ENCODE peak calls at places on chromosomes 2 and 18, in four cellular contexts. One of them, this sample, is unnamed.

GRCh38 chr2:2828774-2829368 is 497.8 kb upstream of the MYT1L start:
- DNase-seq in esophagus squamous epithelium: no peak
- DNase-seq in fibroblast of pulmonary artery: peak
- DNase-seq in adrenal gland: no peak
- DNase-seq in this sample: no peak

GRCh38 chr2:228771306-228771705 is 499.8 kb downstream of the PID1 start:
- DNase-seq in esophagus squamous epithelium: no peak
- DNase-seq in fibroblast of pulmonary artery: no peak
- DNase-seq in adrenal gland: no peak
- DNase-seq in this sample: no peak

GRCh38 chr2:181672255-181673008 is 7.9 kb downstream of the NEUROD1 start:
- DNase-seq in esophagus squamous epithelium: no peak
- DNase-seq in fibroblast of pulmonary artery: no peak
- DNase-seq in adrenal gland: no peak
- DNase-seq in this sample: no peak

GRCh38 chr2:220353897-220354296 is 726.5 kb downstream of the SLC4A3 start:
- DNase-seq in esophagus squamous epithelium: no peak
- DNase-seq in fibroblast of pulmonary artery: no peak
- DNase-seq in adrenal gland: no peak
- DNase-seq in this sample: no peak

GRCh38 chr2:128362889-128363228 is 44.2 kb upstream of the HS6ST1 start:
- DNase-seq in esophagus squamous epithelium: no peak
- DNase-seq in fibroblast of pulmonary artery: peak
- DNase-seq in adrenal gland: no peak
- DNase-seq in this sample: peak

GRCh38 chr18:24735504-24736243 is 275.2 kb downstream of the HRH4 start:
- DNase-seq in esophagus squamous epithelium: no peak
- DNase-seq in fibroblast of pulmonary artery: no peak
- DNase-seq in adrenal gland: no peak
- DNase-seq in this sample: no peak

GRCh38 chr2:111617804-111618576 is 266.0 kb downstream of the ANAPC1 start:
- DNase-seq in esophagus squamous epithelium: no peak
- DNase-seq in fibroblast of pulmonary artery: no peak
- DNase-seq in adrenal gland: peak
- DNase-seq in this sample: no peak

GRCh38 chr2:125398738-125399473 is 1257.1 kb upstream of the GYPC start:
- DNase-seq in esophagus squamous epithelium: no peak
- DNase-seq in fibroblast of pulmonary artery: no peak
- DNase-seq in adrenal gland: no peak
- DNase-seq in this sample: no peak

GRCh38 chr18:35753306-35753910 is 171.9 kb downstream of the GALNT1 start:
- DNase-seq in esophagus squamous epithelium: no peak
- DNase-seq in fibroblast of pulmonary artery: no peak
- DNase-seq in adrenal gland: no peak
- DNase-seq in this sample: no peak

GRCh38 chr2:20180676-20181648 is 44.0 kb downstream of the SDC1 start:
- DNase-seq in esophagus squamous epithelium: no peak
- DNase-seq in fibroblast of pulmonary artery: no peak
- DNase-seq in adrenal gland: no peak
- DNase-seq in this sample: no peak

GRCh38 chr2:44250376-44250775 is 24.9 kb upstream of the SLC3A1 start:
- DNase-seq in esophagus squamous epithelium: no peak
- DNase-seq in fibroblast of pulmonary artery: no peak
- DNase-seq in adrenal gland: no peak
- DNase-seq in this sample: no peak

GRCh38 chr2:241224851-241225438 is 36.5 kb downstream of the ANO7 start:
- DNase-seq in esophagus squamous epithelium: no peak
- DNase-seq in fibroblast of pulmonary artery: peak
- DNase-seq in adrenal gland: no peak
- DNase-seq in this sample: no peak

GRCh38 chr2:23721454-23721826 is 205.5 kb downstream of the ATAD2B start:
- DNase-seq in esophagus squamous epithelium: no peak
- DNase-seq in fibroblast of pulmonary artery: no peak
- DNase-seq in adrenal gland: no peak
- DNase-seq in this sample: no peak

GRCh38 chr2:219551863-219552381 is 8.1 kb downstream of the TMEM198 start:
- DNase-seq in esophagus squamous epithelium: no peak
- DNase-seq in fibroblast of pulmonary artery: no peak
- DNase-seq in adrenal gland: no peak
- DNase-seq in this sample: no peak

GRCh38 chr2:202494300-202494699 is 118.2 kb downstream of the BMPR2 start:
- DNase-seq in esophagus squamous epithelium: no peak
- DNase-seq in fibroblast of pulmonary artery: peak
- DNase-seq in adrenal gland: no peak
- DNase-seq in this sample: no peak

GRCh38 chr2:208025814-208026184 is 472 bp upstream of the PLEKHM3 start:
- DNase-seq in esophagus squamous epithelium: no peak
- DNase-seq in fibroblast of pulmonary artery: no peak
- DNase-seq in adrenal gland: no peak
- DNase-seq in this sample: no peak
- TF ChIP-seq CTCF in esophagus squamous epithelium: no peak
- TF ChIP-seq CTCF in fibroblast of pulmonary artery: no peak
- TF ChIP-seq CTCF in adrenal gland: no peak
- TF ChIP-seq CTCF in this sample: no peak

GRCh38 chr2:25313711-25314513 is 27.8 kb downstream of the DNMT3A start:
- DNase-seq in esophagus squamous epithelium: no peak
- DNase-seq in fibroblast of pulmonary artery: no peak
- DNase-seq in adrenal gland: no peak
- DNase-seq in this sample: no peak
- H3K4me3 ChIP-seq in esophagus squamous epithelium: peak
- H3K4me3 ChIP-seq in fibroblast of pulmonary artery: no peak
- H3K4me3 ChIP-seq in adrenal gland: no peak
- H3K4me3 ChIP-seq in this sample: no peak

DNA sequence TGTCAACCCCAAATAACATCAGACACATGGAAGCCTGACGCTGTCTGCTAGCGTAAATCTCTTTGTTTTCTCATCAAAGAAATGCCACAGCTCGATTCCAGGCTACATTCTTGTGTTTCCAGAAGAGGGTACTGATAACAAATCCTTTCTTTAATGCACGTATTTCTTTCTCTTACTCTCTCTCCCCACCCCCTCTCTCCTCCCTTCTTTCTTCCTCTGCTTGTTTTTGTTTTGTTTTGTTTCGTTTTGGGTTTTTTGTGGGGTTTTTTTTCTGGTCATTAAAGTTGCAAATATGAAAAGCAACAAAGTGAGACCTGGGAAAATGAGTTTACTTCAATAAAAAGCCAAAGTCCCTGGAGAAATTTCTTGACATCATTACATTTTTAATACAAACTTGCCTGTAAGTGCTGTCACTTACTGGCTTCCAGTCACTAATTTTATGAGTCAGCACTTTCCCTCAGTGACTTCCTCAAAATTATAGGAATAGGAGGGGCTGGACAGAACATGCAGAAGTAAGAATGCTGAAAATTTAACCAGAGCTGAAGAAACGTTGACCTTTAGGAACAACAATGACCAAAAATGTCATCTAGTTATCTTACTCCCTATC is 106.7 kb upstream of the NABP1 start:
- DNase-seq in esophagus squamous epithelium: no peak
- DNase-seq in fibroblast of pulmonary artery: peak
- DNase-seq in adrenal gland: peak
- DNase-seq in this sample: peak
- TF ChIP-seq CTCF in esophagus squamous epithelium: peak
- TF ChIP-seq CTCF in fibroblast of pulmonary artery: peak
- TF ChIP-seq CTCF in adrenal gland: peak
- TF ChIP-seq CTCF in this sample: peak

GRCh38 chr2:47323822-47324171 is 79.2 kb upstream of the MSH2 start:
- DNase-seq in esophagus squamous epithelium: no peak
- DNase-seq in fibroblast of pulmonary artery: no peak
- DNase-seq in adrenal gland: no peak
- DNase-seq in this sample: no peak

GRCh38 chr2:47323009-47323821 is 79.7 kb upstream of the MSH2 start:
- DNase-seq in esophagus squamous epithelium: peak
- DNase-seq in fibroblast of pulmonary artery: peak
- DNase-seq in adrenal gland: peak
- DNase-seq in this sample: peak

GRCh38 chr2:47321006-47321405 is 82.0 kb upstream of the MSH2 start:
- DNase-seq in esophagus squamous epithelium: no peak
- DNase-seq in fibroblast of pulmonary artery: no peak
- DNase-seq in adrenal gland: no peak
- DNase-seq in this sample: no peak

DNA sequence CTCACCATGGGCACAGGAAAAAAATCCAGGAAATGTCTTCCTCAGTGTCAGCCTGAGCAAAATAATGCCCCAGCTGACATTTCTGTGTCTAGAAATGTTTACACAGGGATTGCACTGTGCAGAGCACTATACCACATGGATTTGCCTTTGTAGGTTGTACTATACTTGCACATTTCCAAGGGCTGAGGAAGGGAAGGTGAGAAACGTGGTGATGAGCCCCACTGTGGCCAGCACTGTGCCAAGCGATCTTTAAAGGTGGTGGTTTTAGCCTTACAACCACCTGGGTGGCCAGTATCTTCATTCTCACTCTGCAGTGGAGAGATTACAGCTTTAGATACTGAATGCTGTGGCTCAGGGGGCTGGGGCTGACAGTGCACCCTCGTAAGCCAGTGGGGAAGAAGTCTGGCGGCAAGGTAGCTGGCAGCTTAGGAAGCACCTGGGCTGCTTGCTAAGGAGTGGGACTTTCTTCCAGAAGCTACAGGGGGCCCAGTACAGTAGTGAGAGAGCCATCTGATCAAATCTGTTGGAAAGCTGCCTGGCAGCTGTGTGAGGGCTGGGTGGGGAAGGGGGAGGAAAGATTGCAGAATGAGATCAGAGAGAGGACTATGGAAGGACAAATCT is 81.4 kb upstream of the MSH2 start:
- DNase-seq in esophagus squamous epithelium: no peak
- DNase-seq in fibroblast of pulmonary artery: no peak
- DNase-seq in adrenal gland: no peak
- DNase-seq in this sample: no peak
- H3K4me3 ChIP-seq in esophagus squamous epithelium: no peak
- H3K4me3 ChIP-seq in fibroblast of pulmonary artery: no peak
- H3K4me3 ChIP-seq in adrenal gland: no peak
- H3K4me3 ChIP-seq in this sample: no peak

GRCh38 chr18:1805526-1805925 is 765.8 kb downstream of the METTL4 start:
- DNase-seq in esophagus squamous epithelium: no peak
- DNase-seq in fibroblast of pulmonary artery: no peak
- DNase-seq in adrenal gland: no peak
- DNase-seq in this sample: no peak

GRCh38 chr18:1811282-1811681 is 760.0 kb downstream of the METTL4 start:
- DNase-seq in esophagus squamous epithelium: no peak
- DNase-seq in fibroblast of pulmonary artery: no peak
- DNase-seq in adrenal gland: no peak
- DNase-seq in this sample: no peak

DNA sequence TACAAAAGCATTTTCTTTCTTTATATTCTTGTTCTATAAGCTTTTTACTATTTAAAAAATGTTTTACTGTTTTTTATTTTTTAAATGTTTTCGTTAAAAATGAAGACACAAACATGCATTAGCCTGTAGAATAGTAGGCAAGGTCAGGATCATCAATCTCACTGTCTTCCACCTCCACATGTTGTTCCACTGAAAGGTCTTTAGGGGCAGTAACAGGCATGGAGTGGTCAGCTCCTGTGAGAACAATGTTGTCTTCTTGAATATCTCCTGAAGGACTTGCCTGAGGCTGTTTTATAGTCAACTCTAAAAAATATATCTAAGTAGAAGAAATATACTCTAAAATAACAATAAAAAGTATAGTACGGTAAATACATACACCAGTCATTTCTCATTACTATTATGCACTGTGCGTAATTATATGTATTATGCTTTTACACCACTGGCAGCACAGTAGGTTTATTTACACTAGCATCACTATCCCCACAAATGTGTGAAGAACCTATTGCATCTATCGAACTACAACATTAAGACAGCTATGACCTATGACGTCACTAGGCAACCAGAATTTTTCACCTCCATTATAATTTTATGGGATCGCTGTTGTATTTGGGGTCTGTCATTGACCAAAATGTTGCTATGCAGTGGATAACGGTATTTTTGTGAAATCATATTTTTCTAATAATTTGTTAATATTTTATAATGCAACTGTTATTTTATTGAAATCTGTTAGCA is 764.3 kb downstream of the METTL4 start:
- DNase-seq in esophagus squamous epithelium: no peak
- DNase-seq in fibroblast of pulmonary artery: no peak
- DNase-seq in adrenal gland: no peak
- DNase-seq in this sample: no peak
- TF ChIP-seq CTCF in esophagus squamous epithelium: no peak
- TF ChIP-seq CTCF in fibroblast of pulmonary artery: no peak
- TF ChIP-seq CTCF in adrenal gland: no peak
- TF ChIP-seq CTCF in this sample: no peak

GRCh38 chr2:40344364-40344763 is 107.5 kb downstream of the SLC8A1 start:
- DNase-seq in esophagus squamous epithelium: no peak
- DNase-seq in fibroblast of pulmonary artery: no peak
- DNase-seq in adrenal gland: no peak
- DNase-seq in this sample: no peak
- H3K4me3 ChIP-seq in esophagus squamous epithelium: no peak
- H3K4me3 ChIP-seq in fibroblast of pulmonary artery: no peak
- H3K4me3 ChIP-seq in adrenal gland: no peak
- H3K4me3 ChIP-seq in this sample: no peak

GRCh38 chr2:238288650-238289573 is 502 bp upstream of the PER2 start:
- DNase-seq in esophagus squamous epithelium: peak
- DNase-seq in fibroblast of pulmonary artery: peak
- DNase-seq in adrenal gland: peak
- DNase-seq in this sample: peak
- TF ChIP-seq CTCF in esophagus squamous epithelium: peak
- TF ChIP-seq CTCF in fibroblast of pulmonary artery: peak
- TF ChIP-seq CTCF in adrenal gland: no peak
- TF ChIP-seq CTCF in this sample: peak